ENCODE peak calls at places on chromosomes 16 and 17, in seven cellular contexts. One of them, this sample, is unnamed.

GRCh38 chr16:27448531-27449433 is 46.8 kb downstream of the IL21R start:
- DNase-seq in H54: no peak
- DNase-seq in PC-3: no peak
- DNase-seq in stimulated activated CD4-positive, alpha-beta T cell treated with anti-CD3 and anti-CD28 coated beads, Interleukin-4, amount 100 ng/mL, for 1 hour: no peak
- DNase-seq in left ventricle myocardium inferior: no peak
- DNase-seq in endothelial cell: no peak
- DNase-seq in activated CD8-positive, alpha-beta T cell treated with anti-CD3 and anti-CD28 coated beads, Interleukin-2, amount 10 ng/mL, durations not matched to agents 7 days and 5 days: no peak
- DNase-seq in this sample: no peak

GRCh38 chr17:82754297-82755208 is 2.7 kb downstream of the TBCD start:
- DNase-seq in H54: no peak
- DNase-seq in PC-3: no peak
- DNase-seq in stimulated activated CD4-positive, alpha-beta T cell treated with anti-CD3 and anti-CD28 coated beads, Interleukin-4, amount 100 ng/mL, for 1 hour: no peak
- DNase-seq in left ventricle myocardium inferior: no peak
- DNase-seq in endothelial cell: no peak
- DNase-seq in activated CD8-positive, alpha-beta T cell treated with anti-CD3 and anti-CD28 coated beads, Interleukin-2, amount 10 ng/mL, durations not matched to agents 7 days and 5 days: no peak
- DNase-seq in this sample: no peak

GRCh38 chr16:80986557-80986956 is 20.1 kb downstream of the CMC2 start:
- DNase-seq in H54: no peak
- DNase-seq in PC-3: no peak
- DNase-seq in stimulated activated CD4-positive, alpha-beta T cell treated with anti-CD3 and anti-CD28 coated beads, Interleukin-4, amount 100 ng/mL, for 1 hour: no peak
- DNase-seq in left ventricle myocardium inferior: no peak
- DNase-seq in endothelial cell: no peak
- DNase-seq in activated CD8-positive, alpha-beta T cell treated with anti-CD3 and anti-CD28 coated beads, Interleukin-2, amount 10 ng/mL, durations not matched to agents 7 days and 5 days: no peak
- DNase-seq in this sample: no peak

GRCh38 chr16:49856741-49857330 is 924 bp upstream of the ZNF423 start:
- DNase-seq in H54: peak; percentile 87
- DNase-seq in PC-3: peak; percentile 21
- DNase-seq in stimulated activated CD4-positive, alpha-beta T cell treated with anti-CD3 and anti-CD28 coated beads, Interleukin-4, amount 100 ng/mL, for 1 hour: peak; percentile 14
- DNase-seq in left ventricle myocardium inferior: peak; percentile 81
- DNase-seq in endothelial cell: peak; percentile 79
- DNase-seq in activated CD8-positive, alpha-beta T cell treated with anti-CD3 and anti-CD28 coated beads, Interleukin-2, amount 10 ng/mL, durations not matched to agents 7 days and 5 days: peak; percentile 39
- DNase-seq in this sample: peak; percentile 69

GRCh38 chr17:73998246-73999220 is 204.9 kb upstream of the RPL38 start:
- DNase-seq in H54: peak; percentile 78
- DNase-seq in PC-3: peak; percentile 74
- DNase-seq in stimulated activated CD4-positive, alpha-beta T cell treated with anti-CD3 and anti-CD28 coated beads, Interleukin-4, amount 100 ng/mL, for 1 hour: peak; percentile 67
- DNase-seq in left ventricle myocardium inferior: peak; percentile 38
- DNase-seq in endothelial cell: peak; percentile 80
- DNase-seq in activated CD8-positive, alpha-beta T cell treated with anti-CD3 and anti-CD28 coated beads, Interleukin-2, amount 10 ng/mL, durations not matched to agents 7 days and 5 days: peak; percentile 70
- DNase-seq in this sample: peak; percentile 54

GRCh38 chr17:15039366-15039765 is 225.8 kb downstream of the PMP22 start:
- DNase-seq in H54: no peak
- DNase-seq in PC-3: peak; percentile 29
- DNase-seq in stimulated activated CD4-positive, alpha-beta T cell treated with anti-CD3 and anti-CD28 coated beads, Interleukin-4, amount 100 ng/mL, for 1 hour: no peak
- DNase-seq in left ventricle myocardium inferior: no peak
- DNase-seq in endothelial cell: no peak
- DNase-seq in activated CD8-positive, alpha-beta T cell treated with anti-CD3 and anti-CD28 coated beads, Interleukin-2, amount 10 ng/mL, durations not matched to agents 7 days and 5 days: no peak
- DNase-seq in this sample: no peak

GRCh38 chr17:17681187-17681743 is at the start of gene RAI1:
- DNase-seq in H54: peak; percentile 93
- DNase-seq in PC-3: peak; percentile 86
- DNase-seq in stimulated activated CD4-positive, alpha-beta T cell treated with anti-CD3 and anti-CD28 coated beads, Interleukin-4, amount 100 ng/mL, for 1 hour: peak; percentile 73
- DNase-seq in left ventricle myocardium inferior: peak; percentile 81
- DNase-seq in endothelial cell: peak; percentile 86
- DNase-seq in activated CD8-positive, alpha-beta T cell treated with anti-CD3 and anti-CD28 coated beads, Interleukin-2, amount 10 ng/mL, durations not matched to agents 7 days and 5 days: peak; percentile 76
- DNase-seq in this sample: peak; percentile 72

GRCh38 chr16:73048292-73049050 is 543 bp upstream of the ZFHX3 start:
- DNase-seq in H54: no peak
- DNase-seq in PC-3: peak; percentile 55
- DNase-seq in stimulated activated CD4-positive, alpha-beta T cell treated with anti-CD3 and anti-CD28 coated beads, Interleukin-4, amount 100 ng/mL, for 1 hour: no peak
- DNase-seq in left ventricle myocardium inferior: peak; percentile 78
- DNase-seq in endothelial cell: no peak
- DNase-seq in activated CD8-positive, alpha-beta T cell treated with anti-CD3 and anti-CD28 coated beads, Interleukin-2, amount 10 ng/mL, durations not matched to agents 7 days and 5 days: no peak
- DNase-seq in this sample: peak; percentile 79

GRCh38 chr17:35740997-35741931 is 9.8 kb downstream of the RASL10B start:
- DNase-seq in H54: no peak
- DNase-seq in PC-3: no peak
- DNase-seq in stimulated activated CD4-positive, alpha-beta T cell treated with anti-CD3 and anti-CD28 coated beads, Interleukin-4, amount 100 ng/mL, for 1 hour: peak; percentile 15
- DNase-seq in left ventricle myocardium inferior: no peak
- DNase-seq in endothelial cell: no peak
- DNase-seq in activated CD8-positive, alpha-beta T cell treated with anti-CD3 and anti-CD28 coated beads, Interleukin-2, amount 10 ng/mL, durations not matched to agents 7 days and 5 days: peak; percentile 34
- DNase-seq in this sample: no peak

GRCh38 chr17:28188841-28189263 is 130.1 kb upstream of the TMEM97 start:
- DNase-seq in H54: no peak
- DNase-seq in PC-3: peak; percentile 3
- DNase-seq in stimulated activated CD4-positive, alpha-beta T cell treated with anti-CD3 and anti-CD28 coated beads, Interleukin-4, amount 100 ng/mL, for 1 hour: no peak
- DNase-seq in left ventricle myocardium inferior: no peak
- DNase-seq in endothelial cell: no peak
- DNase-seq in activated CD8-positive, alpha-beta T cell treated with anti-CD3 and anti-CD28 coated beads, Interleukin-2, amount 10 ng/mL, durations not matched to agents 7 days and 5 days: no peak
- DNase-seq in this sample: no peak

This sample was measured in neural crest cell.